ENCODE peak calls at places on chromosomes 1 and 21, in eight cellular contexts. Q is body of pancreas, T is heart left ventricle, H is OCI-LY7, D is psoas muscle, L is left ventricle myocardium inferior, F is brain microvascular endothelial cell, U is stomach. X is an unnamed sample.
A peak's percentile ranks its signal among the peaks of the same experiment; 100 is the strongest.

GRCh38 chr1:38745476-38746410 is 113.8 kb downstream of the RRAGC start:
- DNase-seq in H (no peak), U (no peak), F (no peak), T (no peak), Q (no peak), D (no peak), L (no peak), X (no peak)

GRCh38 chr21:45811136-45811535 is 167.6 kb downstream of the PCBP3 start:
- DNase-seq in Q (no peak), H (no peak), T (no peak), D (no peak), L (no peak), F (no peak), U (no peak), X (no peak)

GRCh38 chr1:231866392-231867331 is 240.1 kb downstream of the DISC1 start:
- DNase-seq in U (peak; percentile 59), F (peak; percentile 41), H (peak; percentile 64), D (no peak), T (peak; percentile 59), Q (peak; percentile 47), L (peak; percentile 38), X (peak; percentile 27)

GRCh38 chr1:153805042-153805745 is 30.0 kb downstream of the SLC27A3 start:
- DNase-seq in T (peak; percentile 78), L (no peak), F (peak; percentile 76), U (peak; percentile 44), Q (peak; percentile 82), D (peak; percentile 34), H (peak; percentile 90), X (peak; percentile 91)

GRCh38 chr1:245856944-245857531 is 650.0 kb downstream of the SMYD3 start:
- DNase-seq in U (no peak), Q (peak; percentile 36), L (no peak), H (no peak), T (no peak), D (no peak), F (peak; percentile 82), X (peak; percentile 65)

GRCh38 chr1:169941982-169942830 is 48.5 kb upstream of the SCYL3 start:
- DNase-seq in Q (no peak), H (no peak), L (no peak), T (no peak), D (no peak), F (no peak), U (no peak), X (peak; percentile 77)

GRCh38 chr1:21205416-21205815 is 28.7 kb upstream of the EIF4G3 start:
- DNase-seq in L (no peak), H (no peak), Q (no peak), U (no peak), D (no peak), T (no peak), F (no peak), X (no peak)

GRCh38 chr1:114203722-114204121 is 50.1 kb upstream of the SYT6 start:
- DNase-seq in D (no peak), T (no peak), F (no peak), L (no peak), U (no peak), H (no peak), Q (no peak), X (no peak)

GRCh38 chr1:111541721-111542120 is 38.3 kb upstream of the ADORA3 start:
- DNase-seq in D (no peak), U (no peak), Q (no peak), T (no peak), F (no peak), L (no peak), H (no peak), X (peak; percentile 25)

GRCh38 chr1:59759156-59759925 is 55.4 kb upstream of the HOOK1 start:
- DNase-seq in F (peak; percentile 73), L (peak; percentile 77), U (peak; percentile 83), D (peak; percentile 81), H (peak; percentile 64), Q (peak; percentile 87), T (peak; percentile 79), X (peak; percentile 79)

GRCh38 chr21:33059319-33059894 is 10.5 kb upstream of the OLIG1 start:
- DNase-seq in F (no peak), U (no peak), L (no peak), T (no peak), D (no peak), H (no peak), Q (peak; percentile 51), X (no peak)

GRCh38 chr1:168609133-168609715 is 32.8 kb downstream of the XCL1 start:
- DNase-seq in U (no peak), Q (peak; percentile 18), H (no peak), L (peak; percentile 34), D (peak; percentile 76), T (peak; percentile 64), F (peak; percentile 69), X (no peak)

GRCh38 chr1:36203554-36204346 is 20.5 kb upstream of the THRAP3 start:
- DNase-seq in H (no peak), Q (peak; percentile 70), L (peak; percentile 67), F (peak; percentile 25), U (peak; percentile 65), T (peak; percentile 87), D (peak; percentile 76), X (peak; percentile 30)

GRCh38 chr1:12565966-12566352 is 52.1 kb downstream of the DHRS3 start:
- DNase-seq in D (no peak), T (no peak), F (no peak), U (no peak), L (no peak), H (no peak), Q (no peak), X (no peak)

GRCh38 chr1:203631946-203632345 is 5.3 kb downstream of the ATP2B4 start:
- DNase-seq in T (no peak), L (no peak), Q (no peak), F (no peak), H (no peak), D (no peak), U (no peak), X (no peak)
- TF ChIP-seq CTCF in T (no peak), L (no peak), Q (no peak), F (no peak), H (no peak), D (no peak), U (no peak), X (no peak)

GRCh38 chr21:44618504-44618903 is 6.6 kb downstream of the KRTAP10-8 start:
- DNase-seq in T (peak; percentile 56), D (peak; percentile 29), U (no peak), H (peak; percentile 5), F (peak; percentile 7), Q (peak; percentile 13), L (peak; percentile 49), X (no peak)
- TF ChIP-seq CTCF in T (peak; percentile 29), D (peak; percentile 17), U (peak; percentile 14), H (no peak), F (peak; percentile 14), Q (no peak), L (peak; percentile 63), X (peak; percentile 35)

GRCh38 chr1:57115030-57115614 is 149.3 kb upstream of the C8B start:
- DNase-seq in D (no peak), U (no peak), T (no peak), Q (no peak), H (no peak), L (no peak), F (no peak), X (no peak)

GRCh38 chr1:57112148-57112547 is 146.3 kb upstream of the C8B start:
- DNase-seq in T (no peak), U (no peak), H (no peak), L (no peak), F (no peak), D (no peak), Q (no peak), X (no peak)

GRCh38 chr1:57118948-57119637 is 153.3 kb upstream of the C8B start:
- DNase-seq in L (no peak), U (no peak), Q (no peak), T (no peak), D (no peak), F (no peak), H (no peak), X (no peak)

GRCh38 chr1:57122031-57122430 is 156.2 kb upstream of the C8B start:
- DNase-seq in L (no peak), U (no peak), D (no peak), Q (no peak), H (no peak), F (no peak), T (no peak), X (no peak)

DNA sequence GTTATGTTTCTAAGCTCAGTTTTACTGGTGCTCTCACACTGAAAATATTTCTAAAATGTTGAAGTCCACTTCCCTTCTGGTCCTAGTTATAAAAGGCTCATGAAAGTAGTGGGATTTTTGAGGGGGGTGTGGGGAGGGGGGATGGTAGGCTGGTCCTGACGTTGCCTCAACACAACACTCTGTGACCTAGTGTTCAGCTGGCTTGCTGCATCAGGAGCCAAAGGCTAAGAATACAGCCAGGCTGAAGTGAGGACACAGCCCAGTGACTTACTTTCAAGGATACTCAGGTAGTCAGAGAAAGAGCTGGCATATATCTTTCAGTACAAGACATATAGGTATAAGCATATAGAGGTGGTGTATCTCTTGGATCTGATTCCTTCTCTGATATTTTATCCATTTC is 151.9 kb upstream of the C8B start:
- DNase-seq in Q (no peak), T (no peak), H (no peak), U (no peak), L (no peak), D (no peak), F (no peak), X (no peak)
- TF ChIP-seq CTCF in Q (no peak), T (no peak), H (no peak), U (no peak), L (no peak), D (no peak), F (no peak), X (no peak)

GRCh38 chr21:29947119-29947518 is 7.3 kb upstream of the GRIK1 start:
- DNase-seq in T (no peak), Q (no peak), D (no peak), H (no peak), U (no peak), F (no peak), L (no peak), X (no peak)

GRCh38 chr21:29942033-29942432 is 2.2 kb upstream of the GRIK1 start:
- DNase-seq in U (no peak), F (no peak), H (no peak), L (no peak), Q (no peak), T (no peak), D (no peak), X (no peak)

GRCh38 chr21:29940993-29941392 is 1.2 kb upstream of the GRIK1 start:
- DNase-seq in H (no peak), L (no peak), D (no peak), U (no peak), F (no peak), T (no peak), Q (no peak), X (no peak)

GRCh38 chr21:29939859-29940245 is at the start of gene GRIK1:
- DNase-seq in T (no peak), D (no peak), Q (peak; percentile 26), H (no peak), F (no peak), U (no peak), L (no peak), X (no peak)

DNA sequence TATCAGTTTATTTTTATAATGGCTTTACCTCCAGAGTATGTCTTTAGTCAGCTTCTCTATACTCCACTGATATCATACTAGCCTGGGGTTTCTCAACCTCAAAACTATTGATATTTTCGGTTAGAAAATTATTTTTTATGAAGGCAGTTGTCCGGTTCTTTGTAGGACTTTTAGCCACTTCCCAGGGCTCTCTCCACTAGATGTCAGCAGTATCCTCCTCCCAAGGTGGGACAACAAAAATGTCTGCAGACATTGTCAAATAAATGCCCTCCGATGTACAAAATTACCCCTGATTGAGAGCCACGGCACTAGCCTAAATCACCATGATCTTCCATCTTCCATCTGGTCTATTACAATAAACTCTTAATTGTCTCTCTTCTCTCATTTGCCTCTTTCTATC is 4.1 kb upstream of the GRIK1 start:
- DNase-seq in D (no peak), F (no peak), T (no peak), U (no peak), H (no peak), Q (no peak), L (no peak), X (no peak)
- TF ChIP-seq CTCF in D (no peak), F (peak; percentile 62), T (no peak), U (no peak), H (peak; percentile 37), Q (no peak), L (peak; percentile 30), X (no peak)